ENCODE peak calls at places on chromosomes 5 and 9, in four cellular contexts. One of them, this sample, is unnamed.

GRCh38 chr5:109759304-109759703 is 69.6 kb downstream of the MAN2A1 start:
- DNase-seq in GM12878: no peak
- DNase-seq in HepG2: no peak
- DNase-seq in K562: no peak
- DNase-seq in this sample: no peak

GRCh38 chr5:1743769-1744085 is 55.9 kb downstream of the MRPL36 start:
- DNase-seq in GM12878: no peak
- DNase-seq in HepG2: no peak
- DNase-seq in K562: no peak
- DNase-seq in this sample: peak; percentile 1

GRCh38 chr9:126219717-126220116 is 106.9 kb upstream of the MVB12B start:
- DNase-seq in GM12878: no peak
- DNase-seq in HepG2: no peak
- DNase-seq in K562: no peak
- DNase-seq in this sample: peak; percentile 42

GRCh38 chr5:157994271-157994691 is 135.3 kb upstream of the CLINT1 start:
- DNase-seq in GM12878: no peak
- DNase-seq in HepG2: no peak
- DNase-seq in K562: no peak
- DNase-seq in this sample: no peak

GRCh38 chr5:139402561-139403158 is 1.2 kb downstream of the SPATA24 start:
- DNase-seq in GM12878: no peak
- DNase-seq in HepG2: peak; percentile 49
- DNase-seq in K562: peak; percentile 75
- DNase-seq in this sample: peak; percentile 71

GRCh38 chr5:758698-759053 is 25.9 kb downstream of the ZDHHC11B start:
- DNase-seq in GM12878: no peak
- DNase-seq in HepG2: no peak
- DNase-seq in K562: no peak
- DNase-seq in this sample: no peak

GRCh38 chr9:72533322-72533721 is 11.9 kb downstream of the TMC1 start:
- DNase-seq in GM12878: no peak
- DNase-seq in HepG2: no peak
- DNase-seq in K562: no peak
- DNase-seq in this sample: no peak

GRCh38 chr9:764105-764524 is 77.4 kb upstream of the DMRT1 start:
- DNase-seq in GM12878: no peak
- DNase-seq in HepG2: peak; percentile 75
- DNase-seq in K562: peak; percentile 53
- DNase-seq in this sample: peak; percentile 75

GRCh38 chr5:76733049-76733417 is 17.1 kb downstream of the F2R start:
- DNase-seq in GM12878: peak; percentile 96
- DNase-seq in HepG2: no peak
- DNase-seq in K562: no peak
- DNase-seq in this sample: no peak

GRCh38 chr9:129619787-129620668 is 873 bp downstream of the C9orf50 start:
- DNase-seq in GM12878: no peak
- DNase-seq in HepG2: no peak
- DNase-seq in K562: peak; percentile 80
- DNase-seq in this sample: no peak

GRCh38 chr9:20873240-20873860 is 158.1 kb downstream of the HACD4 start:
- DNase-seq in GM12878: no peak
- DNase-seq in HepG2: no peak
- DNase-seq in K562: no peak
- DNase-seq in this sample: no peak

GRCh38 chr5:32462618-32463017 is 18.1 kb upstream of the ZFR start:
- DNase-seq in GM12878: no peak
- DNase-seq in HepG2: no peak
- DNase-seq in K562: no peak
- DNase-seq in this sample: no peak

GRCh38 chr5:91206734-91207133 is 176.4 kb downstream of the ARRDC3 start:
- DNase-seq in GM12878: no peak
- DNase-seq in HepG2: no peak
- DNase-seq in K562: no peak
- DNase-seq in this sample: no peak

GRCh38 chr5:157215826-157216167 is 35.2 kb downstream of the ITK start:
- DNase-seq in GM12878: no peak
- DNase-seq in HepG2: no peak
- DNase-seq in K562: no peak
- DNase-seq in this sample: no peak

GRCh38 chr5:44536650-44537260 is 147.5 kb upstream of the FGF10 start:
- DNase-seq in GM12878: no peak
- DNase-seq in HepG2: peak; percentile 25
- DNase-seq in K562: peak; percentile 48
- DNase-seq in this sample: peak; percentile 39

GRCh38 chr9:14314929-14315753 is 1.2 kb upstream of the NFIB start:
- DNase-seq in GM12878: no peak
- DNase-seq in HepG2: peak; percentile 38
- DNase-seq in K562: peak; percentile 71
- DNase-seq in this sample: peak; percentile 70

GRCh38 chr9:121718501-121718900 is 67.1 kb downstream of the DAB2IP start:
- DNase-seq in GM12878: no peak
- DNase-seq in HepG2: no peak
- DNase-seq in K562: no peak
- DNase-seq in this sample: no peak
- TF ChIP-seq ESRRA in GM12878: no peak
- TF ChIP-seq ESRRA in HepG2: no peak
- TF ChIP-seq ESRRA in K562: no peak
- TF ChIP-seq ESRRA in this sample: no peak

DNA sequence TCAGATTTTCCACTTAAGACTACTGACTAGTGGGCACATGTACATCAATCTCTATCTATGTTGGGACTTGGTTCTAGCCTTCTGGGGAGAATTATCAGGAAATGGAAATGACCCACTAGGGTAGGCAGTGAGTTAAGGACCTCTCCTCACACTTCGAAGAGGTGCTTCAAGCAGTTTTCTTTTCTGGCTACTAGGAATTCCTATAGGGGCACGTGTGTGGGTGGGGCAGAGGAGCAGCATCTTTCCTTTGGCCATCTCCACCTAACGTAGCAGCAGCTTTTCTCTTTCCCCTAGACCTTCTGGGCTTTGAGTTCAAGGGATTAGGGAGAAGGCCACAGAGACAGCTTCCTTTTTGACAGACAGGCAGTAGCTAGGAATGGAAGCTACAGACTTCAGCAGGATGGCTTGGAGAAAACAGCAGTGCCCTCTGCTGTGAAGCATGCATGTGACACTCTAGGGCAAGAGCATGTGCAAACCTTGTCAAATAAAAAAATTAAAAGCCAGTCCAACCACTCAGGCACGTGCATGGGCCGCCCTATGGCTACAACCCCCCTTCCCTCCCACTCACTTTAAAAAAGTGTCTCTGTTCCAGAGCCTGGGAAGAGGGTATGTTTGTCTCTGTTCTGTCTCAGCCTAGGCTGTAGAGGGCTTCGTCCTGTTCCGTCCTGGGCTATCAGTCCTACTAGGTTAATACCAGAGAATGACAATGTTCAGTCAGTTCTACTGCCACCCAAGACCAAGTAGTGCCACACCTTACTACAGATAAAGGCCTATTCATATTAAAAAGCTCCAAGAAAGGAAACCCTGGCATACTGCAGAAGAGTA is 8.7 kb upstream of the GFRA3 start:
- DNase-seq in GM12878: no peak
- DNase-seq in HepG2: peak; percentile 68
- DNase-seq in K562: peak; percentile 58
- DNase-seq in this sample: peak; percentile 57
- TF ChIP-seq CREM in GM12878: no peak
- TF ChIP-seq CREM in HepG2: no peak
- TF ChIP-seq CREM in K562: no peak
- TF ChIP-seq CREM in this sample: no peak

GRCh38 chr5:177475563-177476427 is 2.4 kb upstream of the DBN1 start:
- DNase-seq in GM12878: no peak
- DNase-seq in HepG2: no peak
- DNase-seq in K562: no peak
- DNase-seq in this sample: no peak

GRCh38 chr5:177473461-177473991 is at the start of gene DBN1:
- DNase-seq in GM12878: no peak
- DNase-seq in HepG2: no peak
- DNase-seq in K562: peak; percentile 95
- DNase-seq in this sample: peak; percentile 64

GRCh38 chr5:177472460-177473441 is 683 bp downstream of the DBN1 start:
- DNase-seq in GM12878: no peak
- DNase-seq in HepG2: peak; percentile 25
- DNase-seq in K562: peak; percentile 87
- DNase-seq in this sample: peak; percentile 53

GRCh38 chr5:177474845-177475562 is 1.6 kb upstream of the DBN1 start:
- DNase-seq in GM12878: no peak
- DNase-seq in HepG2: no peak
- DNase-seq in K562: no peak
- DNase-seq in this sample: no peak

GRCh38 chr5:177474094-177474493 is 660 bp upstream of the DBN1 start:
- DNase-seq in GM12878: no peak
- DNase-seq in HepG2: no peak
- DNase-seq in K562: no peak
- DNase-seq in this sample: no peak
- TF ChIP-seq ATF2 in GM12878: no peak
- TF ChIP-seq ATF2 in HepG2: no peak
- TF ChIP-seq ATF2 in K562: no peak
- TF ChIP-seq ATF2 in this sample: no peak

GRCh38 chr5:137376127-137376526 is 123.0 kb downstream of the SPOCK1 start:
- DNase-seq in GM12878: no peak
- DNase-seq in HepG2: no peak
- DNase-seq in K562: no peak
- DNase-seq in this sample: peak; percentile 24

GRCh38 chr5:137370096-137370495 is 129.0 kb downstream of the SPOCK1 start:
- DNase-seq in GM12878: no peak
- DNase-seq in HepG2: no peak
- DNase-seq in K562: no peak
- DNase-seq in this sample: no peak

GRCh38 chr5:137372386-137373160 is 126.6 kb downstream of the SPOCK1 start:
- DNase-seq in GM12878: no peak
- DNase-seq in HepG2: no peak
- DNase-seq in K562: no peak
- DNase-seq in this sample: no peak

GRCh38 chr5:137370511-137371071 is 128.5 kb downstream of the SPOCK1 start:
- DNase-seq in GM12878: no peak
- DNase-seq in HepG2: no peak
- DNase-seq in K562: no peak
- DNase-seq in this sample: no peak

GRCh38 chr5:137374110-137374853 is 124.8 kb downstream of the SPOCK1 start:
- DNase-seq in GM12878: no peak
- DNase-seq in HepG2: no peak
- DNase-seq in K562: no peak
- DNase-seq in this sample: no peak
- TF ChIP-seq ESRRA in GM12878: no peak
- TF ChIP-seq ESRRA in HepG2: no peak
- TF ChIP-seq ESRRA in K562: no peak
- TF ChIP-seq ESRRA in this sample: no peak

DNA sequence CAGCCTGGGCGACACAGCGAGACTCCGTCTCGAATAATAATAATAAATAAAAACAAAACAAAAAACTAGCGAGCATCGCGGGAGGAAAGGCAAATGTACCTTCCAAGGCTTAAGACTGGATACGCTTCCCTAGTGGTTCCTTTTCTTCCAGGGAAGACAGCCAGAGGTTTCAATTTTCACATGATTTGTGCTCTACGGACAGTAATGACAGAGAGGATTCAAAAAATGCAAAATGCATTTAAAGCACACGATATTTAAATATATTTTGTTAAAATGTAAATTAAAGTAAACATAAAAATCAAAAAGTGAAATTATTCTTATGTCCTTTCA is 4.3 kb upstream of the TRIM41 start:
- DNase-seq in GM12878: no peak
- DNase-seq in HepG2: no peak
- DNase-seq in K562: no peak
- DNase-seq in this sample: no peak
- TF ChIP-seq CREM in GM12878: no peak
- TF ChIP-seq CREM in HepG2: no peak
- TF ChIP-seq CREM in K562: no peak
- TF ChIP-seq CREM in this sample: no peak

GRCh38 chr5:74544811-74545210 is 95.7 kb downstream of the ENC1 start:
- DNase-seq in GM12878: no peak
- DNase-seq in HepG2: no peak
- DNase-seq in K562: no peak
- DNase-seq in this sample: no peak
- TF ChIP-seq ATF2 in GM12878: no peak
- TF ChIP-seq ATF2 in HepG2: no peak
- TF ChIP-seq ATF2 in K562: no peak
- TF ChIP-seq ATF2 in this sample: no peak

DNA sequence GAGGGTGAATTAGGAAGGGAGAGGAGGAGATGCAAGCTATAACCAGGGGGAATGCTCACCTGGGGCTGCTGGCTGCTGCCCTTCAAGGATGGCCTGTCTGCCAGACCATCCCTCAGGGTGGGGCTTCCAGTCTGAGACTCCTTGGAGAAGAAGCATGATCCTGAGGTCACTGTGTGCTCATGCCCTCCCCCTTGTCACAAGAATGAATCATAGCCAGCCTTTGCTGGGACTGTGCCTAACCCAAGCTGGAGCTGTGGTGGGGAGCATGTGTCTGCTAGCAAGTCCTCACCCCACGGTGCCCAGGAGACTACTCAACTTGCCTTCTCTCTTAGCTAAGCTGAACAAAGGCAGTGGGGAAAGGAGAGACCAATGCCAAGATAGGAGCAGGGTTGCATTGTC is 463.6 kb downstream of the SPOCK1 start:
- DNase-seq in GM12878: no peak
- DNase-seq in HepG2: no peak
- DNase-seq in K562: no peak
- DNase-seq in this sample: no peak
- TF ChIP-seq ESRRA in GM12878: no peak
- TF ChIP-seq ESRRA in HepG2: no peak
- TF ChIP-seq ESRRA in K562: no peak
- TF ChIP-seq ESRRA in this sample: no peak